ENCODE peak calls at places on chromosomes 6 and 20, in ten cellular contexts. X is anterior cingulate cortex; A is GM12878; J is posterior vena cava; R is iPS-NIHi11; P is activated naive CD8-positive, alpha-beta T cell treated with anti-CD3 and anti-CD28 coated beads, Interleukin-2, amount 50 U/mL, for 16 hours; T is T-helper 17 cell; K is right cardiac atrium; D is activated CD4-positive, alpha-beta T cell treated with anti-CD3 and anti-CD28 coated beads for 36 hours; N is LoVo. W is an unnamed sample.
A peak's percentile ranks its signal among the peaks of the same experiment; 100 is the strongest.

GRCh38 chr20:9368893-9369292 is 145.5 kb upstream of the LAMP5 start:
- DNase-seq in X (no peak), A (no peak), J (no peak), R (no peak), P (no peak), T (no peak), K (no peak), D (no peak), N (no peak), W (no peak)

GRCh38 chr6:56864171-56864616 is 90.7 kb upstream of the BEND6 start:
- DNase-seq in X (no peak), A (no peak), J (no peak), R (no peak), P (no peak), T (no peak), K (no peak), D (no peak), N (peak; percentile 73), W (peak; percentile 70)

GRCh38 chr6:129502261-129502660 is 207.7 kb downstream of the ARHGAP18 start:
- DNase-seq in X (no peak), A (no peak), J (no peak), R (no peak), P (no peak), T (no peak), K (no peak), D (no peak), N (no peak), W (no peak)

GRCh38 chr6:163572612-163573011 is 158.1 kb downstream of the QKI start:
- DNase-seq in X (no peak), A (no peak), J (no peak), R (no peak), P (no peak), T (no peak), K (no peak), D (no peak), N (no peak), W (no peak)

GRCh38 chr20:49505518-49505917 is 23.1 kb upstream of the KCNB1 start:
- DNase-seq in X (peak; percentile 28), A (no peak), J (peak; percentile 84), R (peak; percentile 68), P (no peak), T (no peak), K (peak; percentile 79), D (no peak), N (no peak), W (peak; percentile 40)

GRCh38 chr20:33796907-33797544 is 14.1 kb upstream of the CHMP4B start:
- DNase-seq in X (no peak), A (no peak), J (peak; percentile 17), R (no peak), P (no peak), T (no peak), K (no peak), D (no peak), N (no peak), W (no peak)

GRCh38 chr20:23245553-23246128 is 105.0 kb upstream of the NXT1 start:
- DNase-seq in X (no peak), A (peak; percentile 48), J (peak; percentile 88), R (peak; percentile 76), P (no peak), T (no peak), K (peak; percentile 85), D (peak; percentile 51), N (no peak), W (peak; percentile 44)

GRCh38 chr20:53829086-53829703 is 235.6 kb upstream of the ZNF217 start:
- DNase-seq in X (no peak), A (no peak), J (no peak), R (no peak), P (no peak), T (no peak), K (no peak), D (peak; percentile 17), N (peak; percentile 90), W (peak; percentile 98)

GRCh38 chr6:89146748-89147715 is 1.2 kb downstream of the PM20D2 start:
- DNase-seq in X (no peak), A (no peak), J (no peak), R (no peak), P (no peak), T (no peak), K (no peak), D (no peak), N (peak; percentile 38), W (peak; percentile 21)

GRCh38 chr6:41691426-41692079 is 43.9 kb downstream of the TFEB start:
- DNase-seq in X (no peak), A (no peak), J (peak; percentile 53), R (no peak), P (no peak), T (no peak), K (peak; percentile 7), D (no peak), N (no peak), W (no peak)

GRCh38 chr6:143806282-143807102 is 36.6 kb upstream of the LTV1 start:
- DNase-seq in X (no peak), A (no peak), J (no peak), R (no peak), P (peak; percentile 66), T (no peak), K (peak; percentile 55), D (peak; percentile 92), N (no peak), W (peak; percentile 80)

GRCh38 chr6:21750479-21751018 is 157.0 kb downstream of the SOX4 start:
- DNase-seq in X (no peak), A (no peak), J (no peak), R (no peak), P (no peak), T (no peak), K (no peak), D (no peak), N (no peak), W (no peak)

GRCh38 chr6:139030539-139030938 is 2.0 kb downstream of the ABRACL start:
- DNase-seq in X (no peak), A (peak; percentile 48), J (no peak), R (no peak), P (no peak), T (no peak), K (no peak), D (peak; percentile 30), N (no peak), W (no peak)

GRCh38 chr20:38806855-38807655 is 1.6 kb downstream of the PPP1R16B start:
- DNase-seq in X (no peak), A (no peak), J (no peak), R (no peak), P (no peak), T (peak; percentile 45), K (peak; percentile 49), D (peak; percentile 59), N (no peak), W (no peak)

W was measured in LHCN-M2.